ENCODE peak calls at places on chromosomes 4 and X, in four cellular contexts. T is suprapubic skin, S is gastrocnemius medialis, H is stomach. P is an unnamed sample.

GRCh38 chr4:985123-985830 is 1.6 kb upstream of the IDUA start:
- DNase-seq in H (peak; percentile 88), T (no peak), S (peak; percentile 58), P (peak; percentile 82)

GRCh38 chr4:108314900-108315589 is 146.3 kb upstream of the LEF1 start:
- DNase-seq in T (no peak), S (no peak), H (no peak), P (no peak)

GRCh38 chr4:149959391-149959790 is 118.9 kb upstream of the DCLK2 start:
- DNase-seq in H (no peak), S (no peak), T (no peak), P (no peak)

GRCh38 chr4:147709999-147710398 is 21.9 kb upstream of the ARHGAP10 start:
- DNase-seq in H (no peak), S (no peak), T (no peak), P (no peak)

GRCh38 chrX:49761481-49761880 is 65.7 kb upstream of the PAGE1 start:
- DNase-seq in T (no peak), S (no peak), H (no peak), P (peak; percentile 5)

GRCh38 chrX:80812176-80812575 is 2.5 kb upstream of the BRWD3 start:
- DNase-seq in T (no peak), S (peak; percentile 10), H (no peak), P (peak; percentile 2)

GRCh38 chrX:101485212-101486064 is at the start of gene ARMCX4:
- DNase-seq in T (peak; percentile 77), S (peak; percentile 51), H (peak; percentile 58), P (no peak)

GRCh38 chr4:40524642-40525041 is 105.0 kb downstream of the RBM47 start:
- DNase-seq in S (no peak), H (peak; percentile 32), T (no peak), P (no peak)

GRCh38 chrX:149540133-149540620 is 635 bp upstream of the EOLA1 start:
- DNase-seq in H (peak; percentile 92), S (peak; percentile 91), T (peak; percentile 95), P (peak; percentile 84)

GRCh38 chr4:839675-840443 is 13.9 kb upstream of the CPLX1 start:
- DNase-seq in S (no peak), H (no peak), T (no peak), P (no peak)

GRCh38 chr4:76753814-76754213 is 144.1 kb downstream of the SOWAHB start:
- DNase-seq in T (no peak), S (no peak), H (no peak), P (no peak)

GRCh38 chr4:128463006-128463405 is 175.4 kb upstream of the PGRMC2 start:
- DNase-seq in H (no peak), S (no peak), T (no peak), P (no peak)

GRCh38 chr4:39706829-39707511 is 9.0 kb downstream of the UBE2K start:
- DNase-seq in S (no peak), H (no peak), T (no peak), P (peak; percentile 52)

DNA sequence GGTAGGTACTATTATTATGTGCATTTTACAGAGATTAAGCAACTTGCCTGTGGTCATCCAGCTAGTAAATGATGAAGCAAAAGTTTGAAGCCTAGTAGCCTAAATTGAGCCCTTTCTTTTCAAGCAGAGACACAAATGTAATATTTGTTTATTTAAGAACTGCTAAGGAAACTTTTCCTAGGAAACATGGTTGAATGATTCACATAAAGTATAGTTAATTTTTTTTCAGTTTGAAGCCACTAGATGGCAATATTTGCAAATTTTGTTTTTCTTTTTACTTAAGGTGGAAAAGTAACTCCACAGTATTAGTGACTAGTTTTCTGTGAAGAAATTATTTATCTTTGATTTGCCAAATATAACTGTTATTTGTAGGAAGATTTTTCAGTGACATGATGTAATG is 52.8 kb upstream of the ANKRD17 start:
- DNase-seq in S (no peak), T (no peak), H (no peak), P (no peak)
- TF ChIP-seq CTCF in S (peak; percentile 17), T (no peak), H (no peak), P (peak; percentile 34)

DNA sequence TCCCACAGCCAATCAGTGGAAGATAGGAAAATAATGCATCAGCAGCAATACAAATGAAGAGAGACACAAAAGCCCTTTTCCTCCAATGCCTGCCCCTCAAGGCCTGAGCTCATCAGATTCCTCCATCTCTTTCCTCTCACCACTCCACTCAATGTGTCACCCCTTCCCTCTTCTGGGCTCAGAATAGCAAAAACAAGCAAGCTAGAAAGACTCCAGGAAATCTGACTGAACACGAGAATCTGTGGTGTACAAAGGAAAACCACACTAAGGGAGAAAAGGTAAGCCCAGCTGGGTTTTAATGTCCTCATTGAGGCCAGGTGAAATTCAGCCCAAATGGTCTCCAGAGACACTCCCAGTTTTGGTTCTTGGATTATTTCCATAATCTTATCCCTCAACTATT is 46.3 kb downstream of the ARHGEF9 start:
- DNase-seq in S (no peak), H (no peak), T (no peak), P (no peak)
- H3K9me3 ChIP-seq in S (no peaks in the 10 kb centered on the region), H (no peaks in the 10 kb centered on the region), T (no peaks in the 10 kb centered on the region), P (no peaks in the 10 kb centered on the region)

GRCh38 chrX:487836-488235 is 101.1 kb upstream of the PPP2R3B start:
- DNase-seq in H (no peak), S (no peak), T (no peak), P (no peak)
- TF ChIP-seq CTCF in H (no peak), S (no peak), T (no peak), P (no peak)

GRCh38 chr4:188624370-188624769 is 485.1 kb downstream of the TRIML1 start:
- DNase-seq in S (no peak), H (no peak), T (no peak), P (no peak)
- H3K9me3 ChIP-seq in S (no peaks in the 10 kb centered on the region), H (no peaks in the 10 kb centered on the region), T (no peaks in the 10 kb centered on the region), P (no peaks in the 10 kb centered on the region)

GRCh38 chrX:34332336-34332735 is 200.2 kb upstream of the FAM47A start:
- DNase-seq in H (no peak), T (no peak), S (no peak), P (peak; percentile 0)
- TF ChIP-seq CTCF in H (no peak), T (no peak), S (no peak), P (no peak)

P was measured in Caco-2.